ENCODE peak calls at places on chromosomes 2 and 18, in ten cellular contexts. E, I, N, B, S, W, G, K, M and U are unnamed samples.

GRCh38 chr2:208827549-208828221 is 421.1 kb downstream of the PTH2R start:
- DNase-seq in E (no peak), I (no peak), N (no peak), B (no peak), S (no peak), W (no peak), G (no peak), K (no peak), M (no peak), U (no peak)

GRCh38 chr2:73099486-73099885 is 13.3 kb downstream of the RAB11FIP5 start:
- DNase-seq in E (no peak), I (no peak), N (no peak), B (no peak), S (no peak), W (no peak), G (no peak), K (no peak), M (no peak), U (no peak)

GRCh38 chr2:173571887-173572680 is 217.4 kb downstream of the CDCA7 start:
- DNase-seq in E (peak), I (no peak), N (no peak), B (no peak), S (no peak), W (no peak), G (no peak), K (no peak), M (no peak), U (no peak)

GRCh38 chr2:163132850-163133249 is 294.3 kb upstream of the KCNH7 start:
- DNase-seq in E (no peak), I (no peak), N (no peak), B (no peak), S (no peak), W (no peak), G (no peak), K (no peak), M (peak), U (no peak)

GRCh38 chr2:55144922-55145820 is 86.9 kb downstream of the CLHC1 start:
- DNase-seq in E (no peak), I (no peak), N (no peak), B (no peak), S (peak), W (no peak), G (no peak), K (no peak), M (no peak), U (no peak)

GRCh38 chr18:59085797-59086196 is 53.9 kb upstream of the SEC11C start:
- DNase-seq in E (no peak), I (no peak), N (no peak), B (peak), S (no peak), W (no peak), G (no peak), K (no peak), M (no peak), U (no peak)

GRCh38 chr2:160380000-160380570 is 113.5 kb downstream of the RBMS1 start:
- DNase-seq in E (no peak), I (no peak), N (no peak), B (no peak), S (no peak), W (no peak), G (no peak), K (no peak), M (no peak), U (no peak)

GRCh38 chr18:58640891-58641610 is 12.2 kb upstream of the ALPK2 start:
- DNase-seq in E (peak), I (no peak), N (no peak), B (no peak), S (no peak), W (no peak), G (no peak), K (no peak), M (no peak), U (no peak)

GRCh38 chr2:28908172-28908571 is 13.7 kb downstream of the WDR43 start:
- DNase-seq in E (no peak), I (no peak), N (no peak), B (no peak), S (no peak), W (no peak), G (no peak), K (no peak), M (no peak), U (no peak)

GRCh38 chr2:28185153-28185552 is 207.5 kb upstream of the FOSL2 start:
- DNase-seq in E (peak), I (no peak), N (no peak), B (no peak), S (no peak), W (no peak), G (no peak), K (no peak), M (peak), U (peak)

GRCh38 chr18:69567813-69568488 is 167.3 kb downstream of the DOK6 start:
- DNase-seq in E (peak), I (no peak), N (no peak), B (no peak), S (no peak), W (no peak), G (no peak), K (no peak), M (no peak), U (no peak)

GRCh38 chr2:135882415-135882814 is 6.2 kb upstream of the MCM6 start:
- DNase-seq in E (no peak), I (no peak), N (no peak), B (no peak), S (no peak), W (no peak), G (no peak), K (no peak), M (no peak), U (no peak)

GRCh38 chr2:172762554-172762953 is 26.9 kb downstream of the RAPGEF4 start:
- DNase-seq in E (no peak), I (no peak), N (no peak), B (no peak), S (no peak), W (no peak), G (no peak), K (no peak), M (no peak), U (no peak)

GRCh38 chr2:20179755-20180594 is 45.0 kb downstream of the SDC1 start:
- DNase-seq in E (no peak), I (no peak), N (no peak), B (no peak), S (peak), W (no peak), G (no peak), K (no peak), M (peak), U (peak)

GRCh38 chr2:57890462-57890861 is 156.1 kb upstream of the VRK2 start:
- DNase-seq in E (no peak), I (no peak), N (no peak), B (peak), S (no peak), W (no peak), G (no peak), K (no peak), M (no peak), U (no peak)

GRCh38 chr2:19416083-19416482 is 57.7 kb upstream of the OSR1 start:
- DNase-seq in E (no peak), I (no peak), N (no peak), B (no peak), S (no peak), W (no peak), G (no peak), K (no peak), M (no peak), U (no peak)

GRCh38 chr2:219386532-219387280 is 1.0 kb downstream of the DNPEP start:
- DNase-seq in E (no peak), I (no peak), N (no peak), B (no peak), S (no peak), W (no peak), G (no peak), K (no peak), M (no peak), U (no peak)

GRCh38 chr2:215812966-215813365 is 200.4 kb downstream of the MREG start:
- DNase-seq in E (peak), I (no peak), N (no peak), B (no peak), S (no peak), W (no peak), G (no peak), K (no peak), M (peak), U (no peak)

GRCh38 chr18:56321470-56321869 is 316.9 kb downstream of the TXNL1 start:
- DNase-seq in E (no peak), I (no peak), N (peak), B (no peak), S (no peak), W (no peak), G (no peak), K (peak), M (no peak), U (no peak)

GRCh38 chr2:159010963-159011362 is 42.5 kb downstream of the TANC1 start:
- DNase-seq in E (no peak), I (no peak), N (no peak), B (no peak), S (no peak), W (no peak), G (no peak), K (no peak), M (no peak), U (peak)

GRCh38 chr2:135198481-135198880 is 146.4 kb downstream of the RAB3GAP1 start:
- DNase-seq in E (no peak), I (no peak), N (no peak), B (no peak), S (no peak), W (no peak), G (no peak), K (no peak), M (no peak), U (no peak)

GRCh38 chr18:76817888-76818611 is 4.3 kb upstream of the ZNF236 start:
- DNase-seq in E (no peak), I (no peak), N (no peak), B (no peak), S (no peak), W (no peak), G (no peak), K (no peak), M (no peak), U (no peak)

GRCh38 chr2:204892506-204893255 is 347.4 kb downstream of the PARD3B start:
- DNase-seq in E (no peak), I (no peak), N (no peak), B (peak), S (no peak), W (no peak), G (no peak), K (no peak), M (no peak), U (no peak)

GRCh38 chr18:44325903-44326650 is 354.6 kb upstream of the SETBP1 start:
- DNase-seq in E (no peak), I (no peak), N (peak), B (peak), S (no peak), W (peak), G (no peak), K (peak), M (peak), U (no peak)

GRCh38 chr18:74499633-74500032 is 3.5 kb downstream of the CNDP2 start:
- DNase-seq in E (peak), I (peak), N (peak), B (peak), S (peak), W (no peak), G (no peak), K (peak), M (peak), U (no peak)

GRCh38 chr2:222610746-222611145 is 45.1 kb downstream of the FARSB start:
- DNase-seq in E (no peak), I (no peak), N (no peak), B (no peak), S (no peak), W (no peak), G (no peak), K (no peak), M (no peak), U (no peak)

GRCh38 chr18:9629709-9630108 is 15.3 kb upstream of the PPP4R1 start:
- DNase-seq in E (no peak), I (no peak), N (no peak), B (peak), S (no peak), W (no peak), G (no peak), K (no peak), M (no peak), U (no peak)

GRCh38 chr2:134408791-134409190 is 154.9 kb downstream of the MGAT5 start:
- DNase-seq in E (no peak), I (no peak), N (no peak), B (peak), S (no peak), W (no peak), G (no peak), K (no peak), M (no peak), U (no peak)

GRCh38 chr2:128361376-128362131 is 42.9 kb upstream of the HS6ST1 start:
- DNase-seq in E (no peak), I (no peak), N (no peak), B (no peak), S (peak), W (no peak), G (no peak), K (peak), M (no peak), U (no peak)

GRCh38 chr2:225090746-225091145 is 48.5 kb upstream of the DOCK10 start:
- DNase-seq in E (no peak), I (no peak), N (no peak), B (peak), S (no peak), W (no peak), G (no peak), K (no peak), M (no peak), U (peak)

GRCh38 chr2:289362-290089 is 1.6 kb upstream of the ALKAL2 start:
- DNase-seq in E (no peak), I (no peak), N (no peak), B (no peak), S (peak), W (no peak), G (no peak), K (peak), M (no peak), U (no peak)

GRCh38 chr2:20759487-20759886 is 63.4 kb downstream of the LDAH start:
- DNase-seq in E (no peak), I (no peak), N (no peak), B (no peak), S (no peak), W (no peak), G (no peak), K (no peak), M (no peak), U (no peak)

GRCh38 chr18:54775686-54776085 is 52.6 kb upstream of the RAB27B start:
- DNase-seq in E (peak), I (no peak), N (no peak), B (peak), S (no peak), W (no peak), G (no peak), K (no peak), M (peak), U (peak)

GRCh38 chr2:29129586-29130281 is 14.5 kb downstream of the CLIP4 start:
- DNase-seq in E (peak), I (no peak), N (no peak), B (no peak), S (peak), W (no peak), G (no peak), K (no peak), M (no peak), U (no peak)

GRCh38 chr2:133561045-133561852 is 7.0 kb downstream of the NCKAP5 start:
- DNase-seq in E (no peak), I (no peak), N (no peak), B (peak), S (no peak), W (peak), G (no peak), K (no peak), M (peak), U (no peak)

GRCh38 chr18:39702888-39703287 is 2137.3 kb upstream of the CELF4 start:
- DNase-seq in E (no peak), I (no peak), N (no peak), B (no peak), S (no peak), W (no peak), G (no peak), K (no peak), M (no peak), U (no peak)

GRCh38 chr18:39698436-39698835 is 2132.8 kb upstream of the CELF4 start:
- DNase-seq in E (no peak), I (no peak), N (no peak), B (no peak), S (no peak), W (no peak), G (no peak), K (no peak), M (no peak), U (no peak)

GRCh38 chr18:39701071-39701783 is 2135.6 kb upstream of the CELF4 start:
- DNase-seq in E (no peak), I (no peak), N (no peak), B (no peak), S (no peak), W (no peak), G (no peak), K (no peak), M (no peak), U (no peak)

GRCh38 chr18:39701839-39702238 is 2136.2 kb upstream of the CELF4 start:
- DNase-seq in E (peak), I (no peak), N (no peak), B (peak), S (no peak), W (no peak), G (no peak), K (no peak), M (peak), U (peak)
- H3K27ac ChIP-seq in E (peak), I (no peak), N (no peak), B (peak), S (no peak), W (no peak), G (no peak), K (no peak), M (no peak), U (no peak)

GRCh38 chr2:139969301-139969700 is 1189.1 kb upstream of the NXPH2 start:
- DNase-seq in E (no peak), I (no peak), N (no peak), B (no peak), S (no peak), W (no peak), G (no peak), K (no peak), M (no peak), U (no peak)

GRCh38 chr2:139963863-139964355 is 1183.7 kb upstream of the NXPH2 start:
- DNase-seq in E (no peak), I (no peak), N (no peak), B (no peak), S (no peak), W (no peak), G (no peak), K (no peak), M (no peak), U (no peak)

GRCh38 chr2:139968588-139968987 is 1188.4 kb upstream of the NXPH2 start:
- DNase-seq in E (no peak), I (no peak), N (no peak), B (no peak), S (no peak), W (no peak), G (no peak), K (no peak), M (no peak), U (no peak)

DNA sequence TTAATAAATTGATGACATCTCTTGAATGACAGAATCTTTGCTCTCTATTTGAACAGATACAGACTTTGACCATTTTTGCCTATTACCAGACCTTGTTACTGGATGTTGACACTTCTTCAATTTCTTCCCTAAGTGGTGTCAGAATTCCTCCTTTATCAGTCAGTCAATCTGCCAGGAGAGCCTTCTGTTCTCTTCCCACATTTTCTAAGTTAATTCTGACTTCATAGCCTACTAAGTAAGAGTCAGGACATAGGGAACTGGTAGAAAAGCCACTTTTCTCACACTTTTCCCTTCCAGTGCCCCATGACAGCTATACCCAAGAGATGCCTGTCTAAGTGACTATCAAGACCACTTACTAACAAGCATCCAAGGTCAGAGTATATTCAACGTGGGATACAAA is 1187.5 kb upstream of the NXPH2 start:
- DNase-seq in E (no peak), I (no peak), N (no peak), B (no peak), S (no peak), W (no peak), G (no peak), K (no peak), M (no peak), U (no peak)
- H3K27ac ChIP-seq in E (no peak), I (no peak), N (no peak), B (no peak), S (no peak), W (no peak), G (no peak), K (no peak), M (no peak), U (no peak)

GRCh38 chr2:129887688-129888266 is 91.7 kb upstream of the RAB6C start:
- DNase-seq in E (no peak), I (no peak), N (no peak), B (no peak), S (peak), W (no peak), G (no peak), K (no peak), M (no peak), U (no peak)
- H3K27ac ChIP-seq in E (no peak), I (no peak), N (no peak), B (no peak), S (no peak), W (no peak), G (no peak), K (no peak), M (no peak), U (no peak)

DNA sequence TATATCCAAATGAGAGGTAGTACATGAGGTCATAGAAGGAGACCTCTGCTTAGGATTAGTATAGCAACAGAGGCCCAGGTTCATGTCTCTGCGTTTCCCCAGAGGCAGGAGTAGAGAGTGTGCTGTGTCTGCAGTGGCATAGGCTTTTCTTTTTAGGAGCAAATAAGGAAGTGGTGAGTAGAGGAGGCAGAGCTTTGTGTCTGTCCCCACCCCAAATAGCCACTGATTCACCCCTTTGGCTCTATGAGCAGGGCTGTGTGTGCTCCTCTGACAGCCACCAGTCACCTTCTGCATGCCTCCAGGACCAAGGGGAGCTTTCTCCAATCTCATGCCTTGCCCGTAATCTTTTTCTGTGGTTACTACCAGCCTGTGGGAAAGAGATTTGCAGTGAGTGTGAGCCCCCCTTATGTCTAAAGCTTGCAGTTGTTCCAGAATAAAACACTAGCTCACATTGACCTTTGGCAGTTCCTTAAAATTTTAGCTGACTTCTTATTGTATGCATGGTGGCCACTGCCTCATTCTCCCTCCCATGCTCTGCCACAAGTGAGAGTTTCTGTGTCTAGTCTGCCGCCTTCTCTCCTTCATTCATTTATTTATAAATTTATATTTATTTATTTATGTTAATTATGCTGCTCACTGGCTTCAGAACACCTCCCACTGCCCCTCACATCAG is 23.5 kb upstream of the ELAC1 start:
- DNase-seq in E (no peak), I (no peak), N (no peak), B (no peak), S (no peak), W (no peak), G (no peak), K (no peak), M (no peak), U (no peak)
- H3K27ac ChIP-seq in E (no peak), I (no peak), N (no peak), B (no peak), S (no peak), W (peak), G (no peak), K (no peak), M (no peak), U (no peak)

GRCh38 chr2:62576276-62576939 is 70.4 kb upstream of the TMEM17 start:
- DNase-seq in E (no peak), I (no peak), N (no peak), B (no peak), S (no peak), W (no peak), G (no peak), K (no peak), M (no peak), U (no peak)
- H3K27ac ChIP-seq in E (peak), I (no peak), N (peak), B (no peak), S (no peak), W (no peak), G (no peak), K (no peak), M (no peak), U (peak)

DNA sequence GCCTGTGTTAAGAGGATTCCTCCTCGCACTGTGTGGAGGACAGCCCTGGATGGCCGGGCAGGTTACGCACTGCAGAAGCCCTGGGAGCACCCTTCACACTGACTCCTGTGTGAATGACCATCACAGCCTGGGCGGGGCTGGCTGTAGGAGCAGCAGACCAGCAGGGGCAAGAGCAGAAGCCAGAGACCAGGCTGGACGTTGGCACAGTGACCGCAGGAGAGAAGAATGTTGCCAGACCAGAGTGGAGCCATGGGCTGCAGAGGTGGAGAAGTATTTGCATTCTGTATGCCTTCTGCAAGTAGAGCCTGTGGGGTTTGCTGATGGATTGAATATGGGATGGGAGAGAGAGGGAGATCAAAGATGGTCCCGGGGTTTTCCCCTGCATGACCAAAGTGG is 23.1 kb downstream of the LRRFIP1 start:
- DNase-seq in E (peak), I (no peak), N (no peak), B (no peak), S (peak), W (no peak), G (no peak), K (no peak), M (no peak), U (no peak)
- H3K27ac ChIP-seq in E (no peak), I (no peak), N (peak), B (no peak), S (no peak), W (no peak), G (no peak), K (no peak), M (no peak), U (no peak)